ENCODE peak calls at places on chromosomes 12 and 14, in four cellular contexts. R is NCI-H774, M is keratinocyte, P is adrenal gland. L is an unnamed sample.

GRCh38 chr12:109588461-109589239 is 15.1 kb downstream of the MVK start:
- DNase-seq in R (no peak), P (no peak), M (no peak), L (no peak)

GRCh38 chr12:32390572-32391219 is 8.7 kb upstream of the FGD4 start:
- DNase-seq in M (no peak), R (peak), P (peak), L (peak)

GRCh38 chr12:68259318-68259940 is 6.0 kb upstream of the IL22 start:
- DNase-seq in R (no peak), M (peak), P (no peak), L (no peak)

GRCh38 chr14:31945701-31946100 is 131.4 kb upstream of the ARHGAP5 start:
- DNase-seq in R (no peak), M (no peak), P (no peak), L (no peak)

GRCh38 chr14:71720978-71721624 is 211.1 kb upstream of the RGS6 start:
- DNase-seq in R (no peak), M (peak), P (peak), L (no peak)

GRCh38 chr12:122454739-122455138 is 32.3 kb upstream of the CLIP1 start:
- DNase-seq in M (no peak), P (no peak), R (no peak), L (no peak)

GRCh38 chr14:56414231-56414630 is 165.4 kb upstream of the TMEM260 start:
- DNase-seq in R (no peak), P (no peak), M (no peak), L (no peak)

GRCh38 chr12:22255097-22255496 is 79.4 kb downstream of the ST8SIA1 start:
- DNase-seq in P (no peak), R (no peak), M (peak), L (no peak)

GRCh38 chr14:99324291-99324690 is 52.3 kb upstream of the BCL11B start:
- DNase-seq in R (no peak), P (no peak), M (no peak), L (no peak)

GRCh38 chr12:49626836-49627235 is 3.5 kb downstream of the PRPF40B start:
- DNase-seq in P (no peak), M (no peak), R (no peak), L (no peak)

GRCh38 chr14:43765474-43765873 is 741.6 kb downstream of the FSCB start:
- DNase-seq in R (no peak), M (no peak), P (no peak), L (no peak)

GRCh38 chr12:4707306-4707705 is 12.9 kb upstream of the GALNT8 start:
- DNase-seq in R (no peak), M (no peak), P (no peak), L (no peak)

GRCh38 chr12:77070382-77071294 is 5.3 kb upstream of the E2F7 start:
- DNase-seq in P (no peak), R (no peak), M (no peak), L (no peak)

GRCh38 chr12:88401153-88401552 is 179.1 kb downstream of the KITLG start:
- DNase-seq in R (no peak), P (no peak), M (no peak), L (no peak)

GRCh38 chr12:24244801-24245200 is 295.3 kb upstream of the SOX5 start:
- DNase-seq in P (no peak), R (peak), M (peak), L (no peak)

GRCh38 chr14:79090781-79091180 is 920.6 kb downstream of the NRXN3 start:
- DNase-seq in M (no peak), P (no peak), R (no peak), L (no peak)

GRCh38 chr12:122135437-122136031 is 38.5 kb downstream of the IL31 start:
- DNase-seq in P (no peak), M (no peak), R (no peak), L (no peak)

GRCh38 chr12:110846615-110847566 is at the start of gene CCDC63:
- DNase-seq in M (no peak), R (peak), P (peak), L (no peak)

GRCh38 chr12:104319918-104320626 is 16.5 kb downstream of the EID3 start:
- DNase-seq in R (no peak), M (no peak), P (no peak), L (no peak)

GRCh38 chr12:71214511-71215285 is 56.9 kb upstream of the TSPAN8 start:
- DNase-seq in R (no peak), M (no peak), P (no peak), L (no peak)

GRCh38 chr12:30988887-30989286 is 62.3 kb downstream of the TSPAN11 start:
- DNase-seq in R (peak), M (no peak), P (no peak), L (no peak)

GRCh38 chr12:26088999-26089398 is 35.8 kb downstream of the BHLHE41 start:
- DNase-seq in M (no peak), R (no peak), P (no peak), L (peak)

GRCh38 chr14:55454264-55455151 is 14.1 kb upstream of the TBPL2 start:
- DNase-seq in R (no peak), M (peak), P (peak), L (peak)

GRCh38 chr14:104950021-104950420 is 25.3 kb downstream of the PLD4 start:
- DNase-seq in R (no peak), M (no peak), P (no peak), L (no peak)

GRCh38 chr14:54173782-54174181 is 217.2 kb upstream of the BMP4 start:
- DNase-seq in M (no peak), P (no peak), R (no peak), L (no peak)

L was measured in NCI-H510A.